ENCODE peak calls at places on chromosomes 6 and 20, in seven cellular contexts. P is uterus, J is psoas muscle, M is hepatocyte, D is gastrocnemius medialis, O is HCT116, W is heart left ventricle. N is an unnamed sample.

GRCh38 chr20:38805958-38806854 is 709 bp downstream of the PPP1R16B start:
- DNase-seq in P (no peak), J (peak; percentile 53), M (no peak), D (no peak), O (no peak), W (no peak), N (peak; percentile 12)

GRCh38 chr6:125749864-125750691 is 646 bp downstream of the HEY2 start:
- DNase-seq in P (no peak), J (peak; percentile 63), M (no peak), D (peak; percentile 53), O (no peak), W (peak; percentile 66), N (peak; percentile 36)

GRCh38 chr6:74256387-74257180 is 560.6 kb downstream of the CD109 start:
- DNase-seq in P (no peak), J (no peak), M (no peak), D (no peak), O (no peak), W (no peak), N (no peak)

GRCh38 chr20:32902456-32903420 is 44.0 kb downstream of the EFCAB8 start:
- DNase-seq in P (no peak), J (peak; percentile 68), M (peak; percentile 76), D (no peak), O (peak; percentile 27), W (peak; percentile 45), N (peak; percentile 47)

GRCh38 chr6:43809417-43810305 is 39.6 kb downstream of the VEGFA start:
- DNase-seq in P (no peak), J (no peak), M (peak; percentile 87), D (no peak), O (no peak), W (no peak), N (no peak)

GRCh38 chr6:131383421-131384411 is 189.3 kb upstream of the ARG1 start:
- DNase-seq in P (no peak), J (no peak), M (no peak), D (no peak), O (no peak), W (no peak), N (no peak)

GRCh38 chr6:26086214-26086613 is 1.0 kb upstream of the HFE start:
- DNase-seq in P (no peak), J (no peak), M (no peak), D (no peak), O (no peak), W (no peak), N (no peak)

GRCh38 chr20:41050361-41051019 is 21.9 kb downstream of the TOP1 start:
- DNase-seq in P (no peak), J (no peak), M (no peak), D (no peak), O (no peak), W (no peak), N (peak; percentile 45)

GRCh38 chr6:12842126-12842525 is 125.6 kb downstream of the PHACTR1 start:
- DNase-seq in P (no peak), J (no peak), M (no peak), D (no peak), O (no peak), W (no peak), N (no peak)
- H3K27ac ChIP-seq in P (no peak overlapping the region), J (no peak overlapping the region), M (no peak overlapping the region), D (no peak overlapping the region), O (no peak overlapping the region), W (no peak overlapping the region), N (no peak overlapping the region)

GRCh38 chr6:38169221-38169674 is 349.7 kb downstream of the ZFAND3 start:
- DNase-seq in P (no peak), J (no peak), M (no peak), D (no peak), O (no peak), W (no peak), N (no peak)
- TF ChIP-seq CTCF in P (no peak), J (peak; percentile 8), M (no peak), D (peak; percentile 10), O (no peak), W (no peak), N (no peak)

GRCh38 chr6:157221817-157222175 is 101.5 kb downstream of the TMEM242 start:
- DNase-seq in P (no peak), J (no peak), M (no peak), D (no peak), O (no peak), W (no peak), N (no peak)

GRCh38 chr6:157219201-157220200 is 103.8 kb downstream of the TMEM242 start:
- DNase-seq in P (no peak), J (no peak), M (no peak), D (no peak), O (no peak), W (no peak), N (no peak)

GRCh38 chr6:157218371-157219198 is 104.7 kb downstream of the TMEM242 start:
- DNase-seq in P (no peak), J (peak; percentile 49), M (no peak), D (no peak), O (no peak), W (no peak), N (no peak)

GRCh38 chr6:157221049-157221816 is 102.1 kb downstream of the TMEM242 start:
- DNase-seq in P (peak; percentile 82), J (peak; percentile 91), M (no peak), D (peak; percentile 71), O (peak; percentile 63), W (peak; percentile 86), N (peak; percentile 89)

DNA sequence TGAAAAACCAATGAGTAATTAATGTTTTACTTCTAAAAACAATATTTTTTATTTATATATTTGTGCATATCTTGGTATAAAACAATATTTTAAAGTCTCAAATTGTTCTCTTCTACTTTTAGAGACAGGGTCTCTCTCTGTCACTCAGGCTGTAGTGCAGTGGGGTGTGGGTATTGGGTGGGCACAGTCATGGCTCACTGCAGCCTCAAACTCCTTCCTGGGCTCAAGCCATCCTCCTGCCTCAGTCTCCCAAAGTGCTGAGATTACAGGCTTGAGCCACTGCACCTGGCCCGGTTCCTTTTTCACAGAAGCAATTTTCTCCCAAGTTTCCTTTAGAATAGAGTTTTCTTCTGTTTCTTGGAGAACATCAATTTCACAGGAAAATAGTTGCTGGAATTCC is 102.8 kb downstream of the TMEM242 start:
- DNase-seq in P (no peak), J (no peak), M (no peak), D (no peak), O (no peak), W (no peak), N (no peak)
- H3K27ac ChIP-seq in P (no peak overlapping the region), J (no peak overlapping the region), M (no peak overlapping the region), D (no peak overlapping the region), O (no peak overlapping the region), W (no peak overlapping the region), N (no peak overlapping the region)

GRCh38 chr6:110518281-110518623 is 41.8 kb upstream of the SLC22A16 start:
- DNase-seq in P (no peak), J (no peak), M (no peak), D (no peak), O (no peak), W (no peak), N (no peak)
- TF ChIP-seq CTCF in P (no peak), J (no peak), M (peak; percentile 32), D (no peak), O (peak; percentile 57), W (peak; percentile 20), N (no peak)

GRCh38 chr6:163793584-163793983 is 379.1 kb downstream of the QKI start:
- DNase-seq in P (no peak), J (no peak), M (peak; percentile 68), D (no peak), O (peak; percentile 0), W (no peak), N (no peak)
- H3K27ac ChIP-seq in P (no peak overlapping the region), J (no peak overlapping the region), M (peak overlapping the region; percentile 34), D (no peak overlapping the region), O (no peak overlapping the region), W (no peak overlapping the region), N (no peak overlapping the region)

N was measured in thyroid gland.